ENCODE peak calls at places on chromosomes 7 and 10, in six cellular contexts. One of them, this sample, is unnamed.

GRCh38 chr10:100043344-100043743 is 33.6 kb upstream of the DNMBP start:
- DNase-seq in non-pigmented ciliary epithelial cell: no peak
- DNase-seq in H7: no peak
- DNase-seq in A549: peak
- DNase-seq in stimulated activated CD8-positive, alpha-beta memory T cell treated with anti-CD3 and anti-CD28 coated beads, Interleukin-12 subunit alpha, Interleukin-12 subunit beta, amount 100 ng/mL, for 4 hours: no peak
- DNase-seq in GM03348: no peak
- DNase-seq in this sample: no peak

GRCh38 chr7:1940402-1940786 is 270.3 kb downstream of the ELFN1 start:
- DNase-seq in non-pigmented ciliary epithelial cell: no peak
- DNase-seq in H7: no peak
- DNase-seq in A549: no peak
- DNase-seq in stimulated activated CD8-positive, alpha-beta memory T cell treated with anti-CD3 and anti-CD28 coated beads, Interleukin-12 subunit alpha, Interleukin-12 subunit beta, amount 100 ng/mL, for 4 hours: peak
- DNase-seq in GM03348: no peak
- DNase-seq in this sample: no peak

GRCh38 chr7:107232568-107233090 is 63.8 kb downstream of the HBP1 start:
- DNase-seq in non-pigmented ciliary epithelial cell: peak
- DNase-seq in H7: no peak
- DNase-seq in A549: no peak
- DNase-seq in stimulated activated CD8-positive, alpha-beta memory T cell treated with anti-CD3 and anti-CD28 coated beads, Interleukin-12 subunit alpha, Interleukin-12 subunit beta, amount 100 ng/mL, for 4 hours: no peak
- DNase-seq in GM03348: no peak
- DNase-seq in this sample: no peak

GRCh38 chr7:78499966-78500365 is 701.4 kb downstream of the PHTF2 start:
- DNase-seq in non-pigmented ciliary epithelial cell: no peak
- DNase-seq in H7: no peak
- DNase-seq in A549: no peak
- DNase-seq in stimulated activated CD8-positive, alpha-beta memory T cell treated with anti-CD3 and anti-CD28 coated beads, Interleukin-12 subunit alpha, Interleukin-12 subunit beta, amount 100 ng/mL, for 4 hours: no peak
- DNase-seq in GM03348: no peak
- DNase-seq in this sample: no peak

GRCh38 chr7:146115665-146116451 is 743 bp upstream of the CNTNAP2 start:
- DNase-seq in non-pigmented ciliary epithelial cell: no peak
- DNase-seq in H7: peak
- DNase-seq in A549: no peak
- DNase-seq in stimulated activated CD8-positive, alpha-beta memory T cell treated with anti-CD3 and anti-CD28 coated beads, Interleukin-12 subunit alpha, Interleukin-12 subunit beta, amount 100 ng/mL, for 4 hours: no peak
- DNase-seq in GM03348: peak
- DNase-seq in this sample: peak

GRCh38 chr7:156475666-156476065 is 164.9 kb upstream of the RNF32 start:
- DNase-seq in non-pigmented ciliary epithelial cell: peak
- DNase-seq in H7: no peak
- DNase-seq in A549: peak
- DNase-seq in stimulated activated CD8-positive, alpha-beta memory T cell treated with anti-CD3 and anti-CD28 coated beads, Interleukin-12 subunit alpha, Interleukin-12 subunit beta, amount 100 ng/mL, for 4 hours: no peak
- DNase-seq in GM03348: peak
- DNase-seq in this sample: no peak

GRCh38 chr7:76063114-76063513 is 15.2 kb downstream of the MDH2 start:
- DNase-seq in non-pigmented ciliary epithelial cell: no peak
- DNase-seq in H7: peak
- DNase-seq in A549: no peak
- DNase-seq in stimulated activated CD8-positive, alpha-beta memory T cell treated with anti-CD3 and anti-CD28 coated beads, Interleukin-12 subunit alpha, Interleukin-12 subunit beta, amount 100 ng/mL, for 4 hours: no peak
- DNase-seq in GM03348: no peak
- DNase-seq in this sample: no peak

GRCh38 chr10:124992462-124993344 is 50.8 kb downstream of the ZRANB1 start:
- DNase-seq in non-pigmented ciliary epithelial cell: no peak
- DNase-seq in H7: peak
- DNase-seq in A549: peak
- DNase-seq in stimulated activated CD8-positive, alpha-beta memory T cell treated with anti-CD3 and anti-CD28 coated beads, Interleukin-12 subunit alpha, Interleukin-12 subunit beta, amount 100 ng/mL, for 4 hours: no peak
- DNase-seq in GM03348: peak
- DNase-seq in this sample: peak

GRCh38 chr7:47394216-47394615 is 187.7 kb downstream of the TNS3 start:
- DNase-seq in non-pigmented ciliary epithelial cell: no peak
- DNase-seq in H7: no peak
- DNase-seq in A549: no peak
- DNase-seq in stimulated activated CD8-positive, alpha-beta memory T cell treated with anti-CD3 and anti-CD28 coated beads, Interleukin-12 subunit alpha, Interleukin-12 subunit beta, amount 100 ng/mL, for 4 hours: no peak
- DNase-seq in GM03348: no peak
- DNase-seq in this sample: no peak

GRCh38 chr10:71608863-71609768 is 110.5 kb downstream of the C10orf105 start:
- DNase-seq in non-pigmented ciliary epithelial cell: no peak
- DNase-seq in H7: peak
- DNase-seq in A549: peak
- DNase-seq in stimulated activated CD8-positive, alpha-beta memory T cell treated with anti-CD3 and anti-CD28 coated beads, Interleukin-12 subunit alpha, Interleukin-12 subunit beta, amount 100 ng/mL, for 4 hours: peak
- DNase-seq in GM03348: peak
- DNase-seq in this sample: peak

GRCh38 chr7:145398758-145399157 is 562.9 kb upstream of the TPK1 start:
- DNase-seq in non-pigmented ciliary epithelial cell: no peak
- DNase-seq in H7: no peak
- DNase-seq in A549: no peak
- DNase-seq in stimulated activated CD8-positive, alpha-beta memory T cell treated with anti-CD3 and anti-CD28 coated beads, Interleukin-12 subunit alpha, Interleukin-12 subunit beta, amount 100 ng/mL, for 4 hours: no peak
- DNase-seq in GM03348: no peak
- DNase-seq in this sample: no peak

GRCh38 chr10:132516771-132517725 is 20.5 kb upstream of the INPP5A start:
- DNase-seq in non-pigmented ciliary epithelial cell: peak
- DNase-seq in H7: peak
- DNase-seq in A549: peak
- DNase-seq in stimulated activated CD8-positive, alpha-beta memory T cell treated with anti-CD3 and anti-CD28 coated beads, Interleukin-12 subunit alpha, Interleukin-12 subunit beta, amount 100 ng/mL, for 4 hours: no peak
- DNase-seq in GM03348: peak
- DNase-seq in this sample: peak

GRCh38 chr7:46847126-46847525 is 734.8 kb downstream of the TNS3 start:
- DNase-seq in non-pigmented ciliary epithelial cell: no peak
- DNase-seq in H7: no peak
- DNase-seq in A549: no peak
- DNase-seq in stimulated activated CD8-positive, alpha-beta memory T cell treated with anti-CD3 and anti-CD28 coated beads, Interleukin-12 subunit alpha, Interleukin-12 subunit beta, amount 100 ng/mL, for 4 hours: no peak
- DNase-seq in GM03348: no peak
- DNase-seq in this sample: no peak

GRCh38 chr7:149071641-149072437 is 18.7 kb downstream of the ZNF786 start:
- DNase-seq in non-pigmented ciliary epithelial cell: no peak
- DNase-seq in H7: peak
- DNase-seq in A549: peak
- DNase-seq in stimulated activated CD8-positive, alpha-beta memory T cell treated with anti-CD3 and anti-CD28 coated beads, Interleukin-12 subunit alpha, Interleukin-12 subunit beta, amount 100 ng/mL, for 4 hours: peak
- DNase-seq in GM03348: no peak
- DNase-seq in this sample: peak

GRCh38 chr7:25314094-25314708 is 85.9 kb upstream of the NPVF start:
- DNase-seq in non-pigmented ciliary epithelial cell: no peak
- DNase-seq in H7: no peak
- DNase-seq in A549: no peak
- DNase-seq in stimulated activated CD8-positive, alpha-beta memory T cell treated with anti-CD3 and anti-CD28 coated beads, Interleukin-12 subunit alpha, Interleukin-12 subunit beta, amount 100 ng/mL, for 4 hours: no peak
- DNase-seq in GM03348: no peak
- DNase-seq in this sample: no peak

GRCh38 chr10:20954519-20954918 is 57.4 kb upstream of the NEBL start:
- DNase-seq in non-pigmented ciliary epithelial cell: no peak
- DNase-seq in H7: no peak
- DNase-seq in A549: no peak
- DNase-seq in stimulated activated CD8-positive, alpha-beta memory T cell treated with anti-CD3 and anti-CD28 coated beads, Interleukin-12 subunit alpha, Interleukin-12 subunit beta, amount 100 ng/mL, for 4 hours: no peak
- DNase-seq in GM03348: no peak
- DNase-seq in this sample: no peak

GRCh38 chr10:66514666-66515065 is 411.2 kb upstream of the LRRTM3 start:
- DNase-seq in non-pigmented ciliary epithelial cell: no peak
- DNase-seq in H7: no peak
- DNase-seq in A549: no peak
- DNase-seq in stimulated activated CD8-positive, alpha-beta memory T cell treated with anti-CD3 and anti-CD28 coated beads, Interleukin-12 subunit alpha, Interleukin-12 subunit beta, amount 100 ng/mL, for 4 hours: no peak
- DNase-seq in GM03348: no peak
- DNase-seq in this sample: no peak

GRCh38 chr7:134420509-134421125 is 38.3 kb downstream of the AKR1B1 start:
- DNase-seq in non-pigmented ciliary epithelial cell: no peak
- DNase-seq in H7: peak
- DNase-seq in A549: peak
- DNase-seq in stimulated activated CD8-positive, alpha-beta memory T cell treated with anti-CD3 and anti-CD28 coated beads, Interleukin-12 subunit alpha, Interleukin-12 subunit beta, amount 100 ng/mL, for 4 hours: no peak
- DNase-seq in GM03348: peak
- DNase-seq in this sample: peak

GRCh38 chr10:78920011-78920410 is 148.8 kb upstream of the ZMIZ1 start:
- DNase-seq in non-pigmented ciliary epithelial cell: no peak
- DNase-seq in H7: no peak
- DNase-seq in A549: no peak
- DNase-seq in stimulated activated CD8-positive, alpha-beta memory T cell treated with anti-CD3 and anti-CD28 coated beads, Interleukin-12 subunit alpha, Interleukin-12 subunit beta, amount 100 ng/mL, for 4 hours: no peak
- DNase-seq in GM03348: no peak
- DNase-seq in this sample: no peak

GRCh38 chr7:80858141-80858903 is 60.5 kb downstream of the SEMA3C start:
- DNase-seq in non-pigmented ciliary epithelial cell: no peak
- DNase-seq in H7: no peak
- DNase-seq in A549: peak
- DNase-seq in stimulated activated CD8-positive, alpha-beta memory T cell treated with anti-CD3 and anti-CD28 coated beads, Interleukin-12 subunit alpha, Interleukin-12 subunit beta, amount 100 ng/mL, for 4 hours: no peak
- DNase-seq in GM03348: peak
- DNase-seq in this sample: no peak

GRCh38 chr10:60607409-60607808 is 170.9 kb upstream of the CDK1 start:
- DNase-seq in non-pigmented ciliary epithelial cell: no peak
- DNase-seq in H7: no peak
- DNase-seq in A549: no peak
- DNase-seq in stimulated activated CD8-positive, alpha-beta memory T cell treated with anti-CD3 and anti-CD28 coated beads, Interleukin-12 subunit alpha, Interleukin-12 subunit beta, amount 100 ng/mL, for 4 hours: no peak
- DNase-seq in GM03348: no peak
- DNase-seq in this sample: no peak

GRCh38 chr7:138527746-138528223 is 67.7 kb downstream of the TRIM24 start:
- DNase-seq in non-pigmented ciliary epithelial cell: no peak
- DNase-seq in H7: no peak
- DNase-seq in A549: peak
- DNase-seq in stimulated activated CD8-positive, alpha-beta memory T cell treated with anti-CD3 and anti-CD28 coated beads, Interleukin-12 subunit alpha, Interleukin-12 subunit beta, amount 100 ng/mL, for 4 hours: no peak
- DNase-seq in GM03348: no peak
- DNase-seq in this sample: no peak

GRCh38 chr7:30800785-30801252 is 29.6 kb downstream of the MINDY4 start:
- DNase-seq in non-pigmented ciliary epithelial cell: no peak
- DNase-seq in H7: peak
- DNase-seq in A549: peak
- DNase-seq in stimulated activated CD8-positive, alpha-beta memory T cell treated with anti-CD3 and anti-CD28 coated beads, Interleukin-12 subunit alpha, Interleukin-12 subunit beta, amount 100 ng/mL, for 4 hours: no peak
- DNase-seq in GM03348: peak
- DNase-seq in this sample: peak

GRCh38 chr10:99983280-99983988 is 26.3 kb downstream of the DNMBP start:
- DNase-seq in non-pigmented ciliary epithelial cell: no peak
- DNase-seq in H7: no peak
- DNase-seq in A549: no peak
- DNase-seq in stimulated activated CD8-positive, alpha-beta memory T cell treated with anti-CD3 and anti-CD28 coated beads, Interleukin-12 subunit alpha, Interleukin-12 subunit beta, amount 100 ng/mL, for 4 hours: no peak
- DNase-seq in GM03348: peak
- DNase-seq in this sample: no peak

GRCh38 chr10:60536529-60537114 is 146.9 kb upstream of the ANK3 start:
- DNase-seq in non-pigmented ciliary epithelial cell: peak
- DNase-seq in H7: no peak
- DNase-seq in A549: peak
- DNase-seq in stimulated activated CD8-positive, alpha-beta memory T cell treated with anti-CD3 and anti-CD28 coated beads, Interleukin-12 subunit alpha, Interleukin-12 subunit beta, amount 100 ng/mL, for 4 hours: no peak
- DNase-seq in GM03348: peak
- DNase-seq in this sample: no peak

GRCh38 chr7:158283016-158283974 is 304.3 kb downstream of the PTPRN2 start:
- DNase-seq in non-pigmented ciliary epithelial cell: no peak
- DNase-seq in H7: peak
- DNase-seq in A549: no peak
- DNase-seq in stimulated activated CD8-positive, alpha-beta memory T cell treated with anti-CD3 and anti-CD28 coated beads, Interleukin-12 subunit alpha, Interleukin-12 subunit beta, amount 100 ng/mL, for 4 hours: no peak
- DNase-seq in GM03348: no peak
- DNase-seq in this sample: no peak

GRCh38 chr10:125606406-125606805 is 76.6 kb downstream of the TEX36 start:
- DNase-seq in non-pigmented ciliary epithelial cell: no peak
- DNase-seq in H7: no peak
- DNase-seq in A549: no peak
- DNase-seq in stimulated activated CD8-positive, alpha-beta memory T cell treated with anti-CD3 and anti-CD28 coated beads, Interleukin-12 subunit alpha, Interleukin-12 subunit beta, amount 100 ng/mL, for 4 hours: no peak
- DNase-seq in GM03348: no peak
- DNase-seq in this sample: no peak

GRCh38 chr7:118478931-118479330 is 254.4 kb downstream of the ANKRD7 start:
- DNase-seq in non-pigmented ciliary epithelial cell: no peak
- DNase-seq in H7: no peak
- DNase-seq in A549: no peak
- DNase-seq in stimulated activated CD8-positive, alpha-beta memory T cell treated with anti-CD3 and anti-CD28 coated beads, Interleukin-12 subunit alpha, Interleukin-12 subunit beta, amount 100 ng/mL, for 4 hours: no peak
- DNase-seq in GM03348: no peak
- DNase-seq in this sample: no peak

GRCh38 chr10:120460776-120461175 is 3.7 kb downstream of the PLPP4 start:
- DNase-seq in non-pigmented ciliary epithelial cell: peak
- DNase-seq in H7: no peak
- DNase-seq in A549: no peak
- DNase-seq in stimulated activated CD8-positive, alpha-beta memory T cell treated with anti-CD3 and anti-CD28 coated beads, Interleukin-12 subunit alpha, Interleukin-12 subunit beta, amount 100 ng/mL, for 4 hours: no peak
- DNase-seq in GM03348: peak
- DNase-seq in this sample: no peak